ENCODE peak calls at places on chromosomes 4 and X, in nine cellular contexts. U is cardiac fibroblast; E is WTC11; W is T1000; R is osteocyte; Z is central memory CD4-positive, alpha-beta T cell; B is transverse colon; J is tibial nerve; H is endothelial cell. X is an unnamed sample.

GRCh38 chr4:138868562-138868961 is 147.0 kb upstream of the NOCT start:
- DNase-seq in U (no peak), E (no peak), W (no peak), R (no peak), Z (no peak), B (no peak), J (no peak), H (no peak), X (no peak)

GRCh38 chrX:38233891-38234807 is 13.5 kb upstream of the SRPX start:
- DNase-seq in U (peak; percentile 85), E (no peak), W (no peak), R (no peak), Z (no peak), B (no peak), J (no peak), H (no peak), X (no peak)

GRCh38 chrX:117969337-117969736 is 147.3 kb downstream of the KLHL13 start:
- DNase-seq in U (no peak), E (no peak), W (no peak), R (no peak), Z (no peak), B (no peak), J (no peak), H (no peak), X (peak; percentile 90)

GRCh38 chr4:135434936-135435335 is 1233.3 kb upstream of the PABPC4L start:
- DNase-seq in U (no peak), E (no peak), W (peak; percentile 39), R (no peak), Z (no peak), B (no peak), J (no peak), H (no peak), X (no peak)

GRCh38 chr4:151950993-151951726 is 190.4 kb upstream of the GATB start:
- DNase-seq in U (no peak), E (no peak), W (no peak), R (no peak), Z (no peak), B (no peak), J (no peak), H (no peak), X (no peak)

GRCh38 chrX:153901753-153902140 is 2.7 kb upstream of the AVPR2 start:
- DNase-seq in U (no peak), E (no peak), W (no peak), R (no peak), Z (no peak), B (no peak), J (no peak), H (no peak), X (no peak)

GRCh38 chr4:137471895-137472294 is 60.4 kb downstream of the PCDH18 start:
- DNase-seq in U (peak; percentile 61), E (no peak), W (no peak), R (no peak), Z (no peak), B (no peak), J (no peak), H (no peak), X (peak; percentile 78)

GRCh38 chr4:110270492-110271197 is 72.2 kb upstream of the ELOVL6 start:
- DNase-seq in U (peak; percentile 76), E (no peak), W (peak; percentile 8), R (no peak), Z (no peak), B (no peak), J (no peak), H (no peak), X (no peak)

GRCh38 chr4:113979973-113980615 is 647 bp upstream of the ARSJ start:
- DNase-seq in U (peak; percentile 41), E (peak; percentile 18), W (no peak), R (no peak), Z (no peak), B (no peak), J (no peak), H (no peak), X (no peak)

GRCh38 chr4:87819281-87819919 is 13.4 kb upstream of the MEPE start:
- DNase-seq in U (peak; percentile 90), E (peak; percentile 23), W (peak; percentile 72), R (no peak), Z (no peak), B (no peak), J (no peak), H (no peak), X (no peak)

GRCh38 chr4:16034010-16034829 is 49.6 kb downstream of the PROM1 start:
- DNase-seq in U (peak; percentile 39), E (no peak), W (no peak), R (no peak), Z (no peak), B (no peak), J (no peak), H (no peak), X (no peak)

GRCh38 chr4:85717366-85717765 is 242.4 kb downstream of the ARHGAP24 start:
- DNase-seq in U (no peak), E (no peak), W (no peak), R (no peak), Z (no peak), B (no peak), J (no peak), H (no peak), X (no peak)

GRCh38 chr4:108166441-108167315 is 2.1 kb downstream of the LEF1 start:
- DNase-seq in U (no peak), E (peak; percentile 71), W (peak; percentile 2), R (no peak), Z (peak; percentile 56), B (peak; percentile 21), J (no peak), H (peak; percentile 28), X (peak; percentile 46)

GRCh38 chrX:9492901-9493300 is 28.0 kb downstream of the TBL1X start:
- DNase-seq in U (no peak), E (no peak), W (no peak), R (no peak), Z (no peak), B (no peak), J (no peak), H (no peak), X (no peak)

GRCh38 chr4:38387348-38387747 is 276.7 kb upstream of the KLF3 start:
- DNase-seq in U (peak; percentile 13), E (no peak), W (no peak), R (no peak), Z (no peak), B (peak; percentile 48), J (peak; percentile 61), H (no peak), X (no peak)

GRCh38 chrX:40015693-40016092 is 82.1 kb downstream of the BCOR start:
- DNase-seq in U (no peak), E (no peak), W (no peak), R (no peak), Z (no peak), B (no peak), J (no peak), H (no peak), X (no peak)

GRCh38 chr4:77446611-77447010 is 159.0 kb upstream of the CXCL13 start:
- DNase-seq in U (no peak), E (no peak), W (no peak), R (no peak), Z (no peak), B (no peak), J (no peak), H (no peak), X (no peak)

GRCh38 chr4:101730291-101731117 is 60.0 kb upstream of the BANK1 start:
- DNase-seq in U (peak; percentile 86), E (peak; percentile 69), W (peak; percentile 32), R (no peak), Z (peak; percentile 18), B (peak; percentile 69), J (peak; percentile 54), H (peak; percentile 65), X (peak; percentile 60)

GRCh38 chrX:39253551-39253950 is 452.3 kb downstream of the MID1IP1 start:
- DNase-seq in U (no peak), E (no peak), W (no peak), R (no peak), Z (no peak), B (no peak), J (no peak), H (no peak), X (no peak)

GRCh38 chr4:6373541-6374410 is 98.6 kb downstream of the PPP2R2C start:
- DNase-seq in U (no peak), E (no peak), W (no peak), R (no peak), Z (no peak), B (no peak), J (no peak), H (no peak), X (no peak)

GRCh38 chr4:134935320-134935719 is 733.7 kb upstream of the PABPC4L start:
- DNase-seq in U (peak; percentile 7), E (peak; percentile 51), W (no peak), R (no peak), Z (no peak), B (no peak), J (no peak), H (peak; percentile 58), X (no peak)

GRCh38 chr4:68373513-68373912 is 23.6 kb upstream of the YTHDC1 start:
- DNase-seq in U (peak; percentile 73), E (peak; percentile 84), W (no peak), R (no peak), Z (peak; percentile 66), B (peak; percentile 59), J (peak; percentile 32), H (peak; percentile 61), X (no peak)

GRCh38 chr4:95548738-95549245 is at the start of gene UNC5C:
- DNase-seq in U (peak; percentile 90), E (peak; percentile 65), W (peak; percentile 36), R (no peak), Z (no peak), B (peak; percentile 48), J (peak; percentile 43), H (peak; percentile 48), X (peak; percentile 13)

GRCh38 chrX:20514358-20514757 is 247.6 kb upstream of the RPS6KA3 start:
- DNase-seq in U (peak; percentile 80), E (no peak), W (peak; percentile 26), R (no peak), Z (no peak), B (no peak), J (no peak), H (no peak), X (no peak)

GRCh38 chrX:13742397-13743176 is 8.0 kb downstream of the OFD1 start:
- DNase-seq in U (no peak), E (no peak), W (no peak), R (no peak), Z (peak; percentile 60), B (peak; percentile 15), J (no peak), H (no peak), X (no peak)

GRCh38 chr4:20395160-20395773 is 143.6 kb downstream of the SLIT2 start:
- DNase-seq in U (peak; percentile 62), E (peak; percentile 73), W (no peak), R (no peak), Z (no peak), B (peak; percentile 44), J (no peak), H (peak; percentile 61), X (peak; percentile 47)

GRCh38 chr4:39046243-39046642 is 14.0 kb upstream of the TMEM156 start:
- DNase-seq in U (peak; percentile 91), E (no peak), W (no peak), R (no peak), Z (no peak), B (no peak), J (no peak), H (no peak), X (no peak)